ENCODE peak calls at places on chromosomes 11 and 22, in six cellular contexts. H is H1; B is OCI-LY7; Y is retinal pigment epithelial cell; P is hepatocyte; E is CD8-positive, alpha-beta memory T cell. F is an unnamed sample.

GRCh38 chr22:46071451-46072029 is 78.8 kb upstream of the PPARA start:
- DNase-seq in P (peak), H (no peak), Y (peak), E (no peak), B (peak), F (peak)

GRCh38 chr11:124415356-124415923 is 9.2 kb downstream of the OR8B4 start:
- DNase-seq in H (no peak), E (no peak), B (peak), Y (peak), P (peak), F (no peak)

GRCh38 chr11:118202599-118203422 is 22.0 kb downstream of the JAML start:
- DNase-seq in Y (no peak), E (peak), H (no peak), P (peak), B (no peak), F (no peak)

GRCh38 chr11:14082338-14082737 is 119.8 kb downstream of the SPON1 start:
- DNase-seq in P (no peak), H (no peak), B (no peak), E (no peak), Y (no peak), F (no peak)

GRCh38 chr11:28089378-28089777 is 18.6 kb downstream of the KIF18A start:
- DNase-seq in B (no peak), H (no peak), E (no peak), Y (no peak), P (no peak), F (no peak)

GRCh38 chr11:2791139-2791520 is 91.3 kb upstream of the KCNQ1OT1 start:
- DNase-seq in P (no peak), H (no peak), Y (no peak), B (no peak), E (no peak), F (peak)

GRCh38 chr11:75351541-75352416 is at the start of gene ARRB1:
- DNase-seq in H (no peak), Y (no peak), P (peak), B (no peak), E (peak), F (peak)

GRCh38 chr11:2271327-2272240 is 1.2 kb upstream of the ASCL2 start:
- DNase-seq in E (no peak), P (no peak), H (no peak), B (no peak), Y (no peak), F (peak)

GRCh38 chr11:9251306-9251705 is 13.8 kb downstream of the DENND5A start:
- DNase-seq in Y (no peak), H (no peak), E (no peak), B (no peak), P (no peak), F (no peak)

GRCh38 chr11:117072517-117073218 is 25.6 kb downstream of the SIK3 start:
- DNase-seq in P (peak), E (no peak), B (no peak), H (no peak), Y (peak), F (no peak)

GRCh38 chr22:43541022-43541421 is 129.2 kb downstream of the MPPED1 start:
- DNase-seq in P (no peak), B (no peak), E (no peak), H (no peak), Y (no peak), F (no peak)

GRCh38 chr11:62611705-62612365 is 740 bp downstream of the EML3 start:
- DNase-seq in P (peak), E (peak), Y (no peak), B (peak), H (no peak), F (peak)

GRCh38 chr11:66328307-66329144 is 7.7 kb downstream of the RIN1 start:
- DNase-seq in H (peak), P (peak), B (peak), Y (no peak), E (peak), F (peak)
- H3K4me3 ChIP-seq in H (peak), P (no peak), B (peak), Y (no peak), E (peak), F (no peak)

DNA sequence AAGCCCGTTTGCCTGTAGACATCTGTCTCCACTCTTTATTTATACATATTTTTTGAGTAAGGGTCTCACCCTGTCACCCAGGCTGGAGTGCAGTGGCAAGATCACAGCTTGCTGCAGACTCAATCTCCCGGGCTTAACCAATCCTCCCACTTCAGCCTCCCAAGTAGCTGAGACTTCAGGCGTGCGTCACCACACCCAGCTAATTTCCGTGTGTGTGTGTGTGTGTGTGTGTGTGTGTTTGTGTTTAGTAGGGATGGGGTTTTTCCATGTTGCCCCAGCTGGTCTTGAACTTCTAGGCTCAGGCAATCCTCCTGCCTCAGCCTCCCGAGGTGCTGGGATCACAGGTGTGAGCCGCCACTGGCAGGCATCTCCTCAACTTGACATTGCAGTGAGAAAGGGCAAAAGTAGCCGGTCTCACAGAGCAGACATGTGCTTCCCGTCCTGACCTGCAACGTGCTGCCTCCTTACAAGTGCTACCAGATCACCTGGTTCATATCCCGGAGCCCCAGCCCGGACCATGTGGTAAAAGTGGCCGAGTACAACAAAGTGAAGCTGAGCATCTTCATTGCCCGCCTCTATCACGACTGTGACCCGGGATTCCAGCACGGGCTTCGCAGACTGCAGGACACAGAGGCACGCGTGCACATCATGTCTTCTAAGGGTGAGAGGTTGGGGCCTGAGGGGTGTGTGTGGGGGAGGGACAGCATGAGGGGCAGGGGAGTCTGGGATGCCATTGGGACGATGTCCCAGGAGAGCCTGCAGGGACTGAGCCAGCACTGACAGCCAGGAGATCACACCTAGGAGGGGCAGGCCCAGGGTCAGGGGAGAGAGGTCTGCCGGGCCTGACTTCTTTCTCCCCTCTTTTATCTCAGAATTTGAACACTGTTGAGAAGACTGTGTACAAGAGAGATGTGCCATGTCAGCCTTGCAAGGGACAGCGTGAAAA is 5.6 kb upstream of the APOBEC3H start:
- DNase-seq in B (no peak), P (no peak), Y (no peak), E (no peak), H (no peak), F (no peak)
- H3K4me3 ChIP-seq in B (no peak), P (no peak), Y (no peak), E (peak), H (no peak), F (no peak)

GRCh38 chr11:126416542-126417090 is 61.1 kb downstream of the ST3GAL4 start:
- DNase-seq in E (peak), Y (no peak), B (peak), P (peak), H (no peak), F (peak)

GRCh38 chr11:126417463-126417862 is 62.0 kb downstream of the ST3GAL4 start:
- DNase-seq in B (no peak), P (no peak), Y (no peak), E (no peak), H (no peak), F (no peak)

GRCh38 chr11:126415128-126415527 is 59.6 kb downstream of the ST3GAL4 start:
- DNase-seq in E (no peak), P (peak), Y (no peak), B (no peak), H (no peak), F (peak)

GRCh38 chr11:126414615-126415014 is 59.1 kb downstream of the ST3GAL4 start:
- DNase-seq in H (no peak), E (no peak), B (no peak), P (no peak), Y (no peak), F (peak)

GRCh38 chr11:126415669-126416420 is 60.4 kb downstream of the ST3GAL4 start:
- DNase-seq in Y (no peak), E (no peak), H (no peak), P (peak), B (no peak), F (peak)
- H3K4me3 ChIP-seq in Y (no peak), E (peak), H (peak), P (no peak), B (no peak), F (peak)

GRCh38 chr11:130077671-130078468 is 8.2 kb downstream of the APLP2 start:
- DNase-seq in H (no peak), E (no peak), Y (no peak), P (no peak), B (no peak), F (no peak)

GRCh38 chr11:130074736-130075135 is 5.0 kb downstream of the APLP2 start:
- DNase-seq in B (no peak), P (no peak), H (no peak), E (no peak), Y (no peak), F (no peak)

GRCh38 chr11:130071211-130071712 is 1.6 kb downstream of the APLP2 start:
- DNase-seq in H (no peak), Y (no peak), B (peak), P (no peak), E (no peak), F (no peak)

DNA sequence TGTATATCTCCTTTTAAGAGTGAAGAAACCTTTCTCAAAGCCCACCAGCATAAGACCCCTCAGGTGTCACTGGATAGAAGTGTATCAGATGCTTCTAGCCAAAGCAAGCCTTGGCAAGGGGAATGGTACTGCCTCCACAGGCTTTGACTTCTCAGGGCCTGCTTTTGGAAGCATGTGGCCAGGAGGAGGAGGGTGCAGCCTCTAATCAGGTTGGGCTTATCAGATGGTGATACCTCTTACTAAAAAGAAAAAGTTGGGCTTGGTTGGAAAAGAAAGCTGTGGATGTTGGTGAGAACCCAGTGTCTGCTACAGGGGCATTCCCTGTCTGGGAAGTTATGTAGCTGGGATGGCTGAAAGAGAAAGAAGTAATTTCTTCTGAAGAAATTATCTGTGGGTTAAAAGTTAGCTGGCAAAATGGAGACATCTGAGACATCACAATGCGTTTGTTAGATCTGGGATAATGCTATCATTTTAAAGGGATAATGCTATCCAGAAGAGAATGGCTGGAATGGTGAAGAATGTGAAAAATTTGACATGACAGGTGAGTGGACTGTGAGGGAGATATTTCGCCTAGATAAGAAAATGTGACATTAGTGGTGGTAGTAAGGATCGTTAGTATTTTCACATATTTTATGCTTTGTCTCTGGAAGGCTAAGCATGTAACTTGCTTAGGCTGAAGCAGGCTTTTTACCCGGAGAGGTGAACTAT is 7.2 kb downstream of the APLP2 start:
- DNase-seq in B (no peak), Y (no peak), H (no peak), E (no peak), P (no peak), F (no peak)
- H3K4me3 ChIP-seq in B (no peak), Y (no peak), H (no peak), E (no peak), P (no peak), F (no peak)

GRCh38 chr11:64100345-64100744 is 64.6 kb downstream of the FLRT1 start:
- DNase-seq in Y (no peak), P (no peak), E (no peak), B (peak), H (no peak), F (no peak)
- H3K4me3 ChIP-seq in Y (no peak), P (no peak), E (no peak), B (no peak), H (no peak), F (no peak)

GRCh38 chr11:73272680-73273038 is 521 bp downstream of the P2RY6 start:
- DNase-seq in B (no peak), H (no peak), E (no peak), Y (no peak), P (no peak), F (no peak)
- H3K4me3 ChIP-seq in B (no peak), H (no peak), E (no peak), Y (no peak), P (no peak), F (no peak)

GRCh38 chr11:67271548-67272284 is 5.4 kb downstream of the GRK2 start:
- DNase-seq in E (peak), Y (no peak), H (no peak), B (peak), P (no peak), F (peak)

GRCh38 chr11:67269401-67270255 is 3.4 kb downstream of the GRK2 start:
- DNase-seq in H (no peak), B (peak), P (no peak), E (no peak), Y (no peak), F (peak)

GRCh38 chr11:67271212-67271547 is 4.9 kb downstream of the GRK2 start:
- DNase-seq in P (no peak), Y (no peak), E (no peak), B (no peak), H (no peak), F (no peak)

GRCh38 chr11:67268684-67269268 is 2.5 kb downstream of the GRK2 start:
- DNase-seq in E (no peak), P (no peak), H (no peak), B (no peak), Y (no peak), F (no peak)

DNA sequence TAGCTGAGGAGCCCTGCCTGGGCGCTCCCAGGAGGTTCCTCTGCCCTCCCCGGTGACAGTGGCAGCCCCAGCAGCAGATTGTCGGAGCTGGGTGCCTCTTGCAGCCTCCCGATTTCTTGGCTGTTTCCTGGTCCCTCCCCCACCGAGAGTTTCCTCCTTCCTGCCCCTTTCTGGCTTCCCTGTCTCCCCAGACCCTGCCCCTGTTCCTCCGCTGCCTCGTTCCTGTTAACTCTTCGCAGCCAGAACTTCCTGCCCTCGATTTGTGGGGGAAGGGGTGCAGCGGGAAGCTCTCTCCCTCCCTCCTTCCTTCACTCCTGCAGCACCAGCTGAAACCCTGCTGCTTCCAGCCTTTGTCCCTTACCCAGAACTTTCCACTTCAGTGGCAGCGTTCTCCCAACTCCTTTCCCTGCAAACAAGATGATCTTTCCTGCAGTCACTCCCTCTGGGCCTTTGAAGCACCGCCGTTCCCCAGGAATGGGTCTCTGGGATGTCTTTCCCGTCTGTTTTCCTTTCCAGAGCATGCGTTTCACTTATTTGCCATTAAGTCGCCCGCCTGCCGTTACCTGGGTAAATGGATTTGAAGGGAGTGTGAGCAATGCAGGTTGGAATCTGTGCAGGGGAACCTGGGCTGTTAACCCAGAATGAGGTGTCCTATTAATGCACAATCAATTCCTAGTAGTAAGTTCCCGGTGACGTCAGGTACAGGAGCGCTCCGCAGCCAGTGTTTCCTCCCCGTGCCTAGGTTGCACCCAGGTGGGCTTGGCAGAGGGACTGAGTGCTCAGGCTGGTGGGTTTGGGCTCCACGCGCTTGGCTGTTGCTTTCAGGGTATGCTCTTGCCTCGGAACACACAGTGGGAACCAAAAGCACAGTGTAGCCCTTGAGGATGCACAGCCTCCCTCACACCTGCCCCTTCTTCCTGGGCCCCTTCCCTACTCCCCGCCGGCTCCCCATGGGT is 4.3 kb downstream of the GRK2 start:
- DNase-seq in H (no peak), B (peak), E (no peak), P (no peak), Y (no peak), F (peak)
- H3K4me3 ChIP-seq in H (no peak), B (peak), E (peak), P (no peak), Y (no peak), F (no peak)

GRCh38 chr11:122979103-122979814 is 2.4 kb downstream of the BSX start:
- DNase-seq in B (no peak), E (no peak), Y (no peak), P (no peak), H (no peak), F (no peak)
- H3K4me3 ChIP-seq in B (no peak), E (no peak), Y (no peak), P (no peak), H (peak), F (no peak)

F was measured in uterus.